ENCODE peak calls at places on chromosomes 4 and X, in eight cellular contexts. J, Y, V, M, U, N, R and E are unnamed samples.

GRCh38 chr4:15197005-15197404 is 194.7 kb downstream of the CPEB2 start:
- DNase-seq in J (no peak), U (peak), M (peak), V (no peak), Y (peak), R (peak), N (no peak), E (no peak)

GRCh38 chr4:4532371-4532770 is 9.5 kb downstream of the STX18 start:
- DNase-seq in R (no peak), J (no peak), Y (no peak), U (no peak), N (no peak), M (no peak), V (no peak), E (no peak)

GRCh38 chrX:111095974-111096870 is at the start of gene PAK3:
- DNase-seq in N (peak), M (peak), V (peak), R (peak), Y (peak), J (peak), U (peak), E (no peak)

GRCh38 chr4:138090918-138091659 is 151.1 kb downstream of the SLC7A11 start:
- DNase-seq in J (no peak), R (no peak), U (no peak), Y (no peak), N (no peak), V (no peak), M (no peak), E (no peak)

GRCh38 chr4:150722908-150723362 is 141.0 kb downstream of the MAB21L2 start:
- DNase-seq in U (no peak), J (peak), V (no peak), R (peak), Y (no peak), M (peak), N (peak), E (peak)

GRCh38 chrX:22081475-22082092 is 49.5 kb downstream of the PHEX start:
- DNase-seq in J (no peak), M (peak), N (no peak), R (peak), Y (peak), V (peak), U (peak), E (peak)

GRCh38 chr4:110748071-110748470 is 125.2 kb upstream of the PITX2 start:
- DNase-seq in M (no peak), N (no peak), Y (no peak), U (no peak), J (no peak), R (no peak), V (no peak), E (no peak)

GRCh38 chr4:60088803-60089202 is 1111.3 kb upstream of the ADGRL3 start:
- DNase-seq in M (no peak), U (no peak), J (no peak), R (no peak), N (no peak), Y (no peak), V (no peak), E (no peak)

GRCh38 chr4:150256841-150257273 is 178.6 kb downstream of the DCLK2 start:
- DNase-seq in M (peak), V (no peak), R (peak), N (no peak), U (no peak), Y (no peak), J (no peak), E (no peak)

GRCh38 chrX:12974217-12974796 is 603 bp upstream of the TMSB4X start:
- DNase-seq in U (peak), N (peak), V (no peak), M (peak), J (peak), R (peak), Y (peak), E (peak)

GRCh38 chrX:65643046-65643785 is 24.2 kb upstream of the MSN start:
- DNase-seq in V (no peak), Y (peak), R (peak), J (no peak), N (no peak), M (peak), U (peak), E (no peak)

GRCh38 chr4:110622841-110623709 is at the start of gene PITX2:
- DNase-seq in J (peak), V (peak), R (peak), N (peak), M (peak), Y (peak), U (peak), E (peak)

DNA sequence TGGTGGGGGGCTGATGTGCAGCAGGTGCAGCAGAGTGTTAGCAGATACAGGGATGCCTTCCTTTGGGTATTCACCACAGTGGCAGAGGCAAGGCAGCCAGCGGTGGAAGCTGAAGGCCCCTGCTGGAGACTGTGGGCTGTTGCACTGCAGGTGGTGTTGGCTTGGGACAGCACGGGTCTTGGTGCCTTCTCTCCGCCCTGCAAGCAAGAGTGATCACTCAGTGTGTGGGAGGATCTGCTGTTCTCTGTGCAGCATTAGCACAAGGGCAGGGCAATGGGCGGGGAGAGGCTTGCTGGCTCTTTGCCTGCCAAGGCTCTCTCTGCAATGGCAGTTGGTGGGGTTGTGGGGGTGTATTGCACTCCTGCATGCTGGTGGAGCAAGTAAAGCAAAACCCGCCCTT is 821.0 kb upstream of the GRIA3 start:
- DNase-seq in V (no peak), U (no peak), M (no peak), N (no peak), Y (no peak), R (peak), J (no peak), E (no peak)
- TF ChIP-seq CTCF in V (no peak), U (no peak), M (no peak), N (no peak), Y (no peak), R (no peak), J (no peak), E (no peak)

DNA sequence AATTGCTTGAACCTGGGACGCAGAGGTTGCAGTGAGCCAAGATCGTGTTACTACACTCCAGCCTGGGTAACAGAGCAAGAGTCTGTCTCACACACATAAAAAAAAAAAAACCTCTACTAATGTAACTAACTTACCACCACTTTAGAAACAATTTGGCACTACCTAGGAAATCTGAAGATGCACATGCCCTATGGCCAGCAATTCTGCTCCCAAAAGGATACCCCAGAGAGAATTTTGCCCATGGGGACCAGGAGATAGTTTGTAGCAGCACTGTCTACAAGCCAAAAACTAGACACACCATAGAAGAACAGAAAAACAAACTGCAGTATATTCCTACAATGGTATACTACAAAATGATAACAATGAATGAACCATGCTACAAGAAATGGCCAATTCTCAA is 37.5 kb downstream of the USP46 start:
- DNase-seq in U (no peak), J (no peak), R (no peak), M (no peak), V (no peak), N (no peak), Y (no peak), E (no peak)
- TF ChIP-seq CTCF in U (no peak), J (no peak), R (no peak), M (no peak), V (no peak), N (no peak), Y (no peak), E (no peak)

GRCh38 chr4:186948361-186949291 is 225.0 kb upstream of the FAT1 start:
- DNase-seq in N (no peak), Y (peak), R (no peak), V (no peak), M (no peak), J (no peak), U (peak), E (no peak)
- TF ChIP-seq CTCF in N (no peak), Y (peak), R (peak), V (no peak), M (peak), J (no peak), U (peak), E (peak)

DNA sequence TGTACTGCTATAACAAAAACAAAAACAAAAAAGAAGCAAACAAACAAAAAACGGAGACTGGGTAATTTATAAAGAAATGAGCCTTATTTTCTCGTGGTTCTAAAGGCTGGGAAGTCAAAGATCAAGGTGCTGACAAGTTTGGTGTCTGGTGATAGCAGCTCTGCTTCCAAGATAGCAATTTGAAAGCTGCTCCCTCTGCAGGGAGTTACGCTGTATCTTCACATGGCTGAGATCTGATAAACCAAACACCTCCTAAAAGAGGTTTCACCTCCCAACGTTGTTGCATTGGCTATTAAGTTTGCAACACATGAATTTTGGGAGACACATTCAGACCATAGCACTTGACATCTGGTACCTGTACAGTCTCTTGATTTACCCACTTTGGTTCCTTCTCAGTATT is 854.2 kb downstream of the CENPC start:
- DNase-seq in J (no peak), R (peak), N (no peak), V (no peak), M (no peak), Y (no peak), U (no peak), E (no peak)
- TF ChIP-seq CTCF in J (no peak), R (peak), N (no peak), V (no peak), M (no peak), Y (no peak), U (peak), E (no peak)

GRCh38 chrX:64205441-64205734 is at the start of gene AMER1:
- DNase-seq in R (peak), U (no peak), Y (no peak), N (peak), M (no peak), J (no peak), V (no peak), E (no peak)

GRCh38 chrX:64206556-64207162 is 1.2 kb upstream of the AMER1 start:
- DNase-seq in Y (no peak), N (no peak), R (peak), U (no peak), J (peak), M (peak), V (no peak), E (no peak)

GRCh38 chrX:64204701-64205440 is 637 bp downstream of the AMER1 start:
- DNase-seq in R (peak), N (no peak), V (peak), Y (peak), J (peak), U (peak), M (peak), E (no peak)

GRCh38 chrX:64204252-64204651 is 1.3 kb downstream of the AMER1 start:
- DNase-seq in J (no peak), M (no peak), N (no peak), R (no peak), V (no peak), U (peak), Y (peak), E (no peak)

DNA sequence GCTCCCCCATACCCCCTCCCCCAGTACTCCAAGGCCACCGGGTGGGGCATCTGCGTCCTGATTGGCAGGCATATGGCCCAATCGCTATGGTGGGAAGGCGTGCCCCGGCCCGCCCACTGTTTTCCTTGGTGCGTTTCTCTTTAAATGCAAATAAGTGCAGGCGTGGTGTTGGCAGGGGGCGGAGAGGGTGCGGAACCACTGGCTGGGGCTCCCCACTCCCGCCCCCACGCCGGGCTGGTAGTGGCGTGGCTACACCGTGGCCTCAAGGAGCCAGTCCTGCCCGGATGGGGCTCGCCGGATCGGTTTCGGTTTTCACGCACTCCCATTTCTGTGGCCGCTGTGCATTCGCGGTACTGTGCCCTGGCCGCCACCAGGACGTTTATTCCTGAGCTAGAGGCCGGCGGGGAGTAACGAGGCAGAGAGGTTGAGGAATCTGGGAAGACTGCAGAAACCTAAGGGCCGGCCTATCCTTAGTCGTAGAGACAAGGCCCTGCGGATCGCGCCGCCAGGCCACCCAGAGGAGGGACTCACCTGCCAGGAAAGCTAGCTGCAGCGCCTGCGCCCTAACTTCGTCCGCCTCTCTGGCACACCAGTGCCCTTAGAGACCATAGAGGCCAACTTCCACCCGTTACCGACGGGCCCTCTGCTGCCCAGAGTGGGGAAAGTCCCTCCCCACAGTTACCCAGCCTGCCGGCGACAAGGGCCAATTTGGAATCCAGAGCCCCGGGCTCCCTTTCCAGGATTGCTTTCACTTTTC is 405 bp upstream of the AMER1 start:
- DNase-seq in U (peak), Y (peak), M (peak), V (peak), J (peak), N (peak), R (peak), E (peak)
- TF ChIP-seq CTCF in U (peak), Y (no peak), M (peak), V (no peak), J (no peak), N (no peak), R (no peak), E (peak)

GRCh38 chrX:135977611-135978010 is 3.8 kb upstream of the MMGT1 start:
- DNase-seq in N (no peak), V (no peak), U (peak), Y (peak), J (no peak), M (peak), R (peak), E (no peak)

GRCh38 chrX:135974279-135974856 is 580 bp upstream of the MMGT1 start:
- DNase-seq in N (peak), M (no peak), J (peak), V (peak), Y (peak), R (peak), U (peak), E (peak)

GRCh38 chrX:135973548-135974278 is at the start of gene MMGT1:
- DNase-seq in J (peak), N (peak), R (peak), V (peak), M (peak), Y (peak), U (peak), E (peak)

GRCh38 chrX:135975421-135975820 is 1.6 kb upstream of the MMGT1 start:
- DNase-seq in M (no peak), N (no peak), V (no peak), R (no peak), Y (no peak), U (no peak), J (no peak), E (no peak)

DNA sequence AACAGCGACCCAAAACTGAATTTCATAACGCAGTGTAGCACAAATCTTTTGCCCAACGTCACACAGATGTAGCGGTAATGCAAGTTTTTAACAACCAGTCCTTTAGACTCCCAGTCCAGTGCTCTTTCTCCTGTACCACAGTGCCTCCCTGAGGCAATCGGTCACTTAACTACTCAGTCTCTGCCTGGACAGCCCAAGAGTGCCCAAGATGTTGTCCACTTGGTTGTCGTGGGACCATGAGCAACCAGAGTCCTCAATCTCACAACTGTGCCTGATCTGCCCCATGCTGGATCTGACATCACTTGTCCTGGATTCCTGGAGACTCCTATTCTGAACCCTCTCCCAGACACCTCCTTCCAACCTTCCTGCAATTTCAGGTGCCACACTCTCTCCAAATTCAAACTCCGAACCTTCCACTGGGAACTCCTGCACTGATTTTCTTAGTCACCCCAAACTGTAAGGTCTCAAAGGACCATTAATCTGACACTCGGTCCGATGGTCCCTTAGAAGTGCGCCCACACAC is 702 bp downstream of the MMGT1 start:
- DNase-seq in J (no peak), Y (no peak), M (peak), N (no peak), V (no peak), U (peak), R (peak), E (no peak)
- TF ChIP-seq CTCF in J (no peak), Y (no peak), M (peak), N (no peak), V (peak), U (peak), R (peak), E (no peak)

GRCh38 chrX:72003811-72004750 is 93.4 kb downstream of the NHSL2 start:
- DNase-seq in R (no peak), N (no peak), M (no peak), V (no peak), Y (peak), U (peak), J (no peak), E (peak)
- TF ChIP-seq CTCF in R (no peak), N (peak), M (peak), V (no peak), Y (no peak), U (peak), J (no peak), E (no peak)

DNA sequence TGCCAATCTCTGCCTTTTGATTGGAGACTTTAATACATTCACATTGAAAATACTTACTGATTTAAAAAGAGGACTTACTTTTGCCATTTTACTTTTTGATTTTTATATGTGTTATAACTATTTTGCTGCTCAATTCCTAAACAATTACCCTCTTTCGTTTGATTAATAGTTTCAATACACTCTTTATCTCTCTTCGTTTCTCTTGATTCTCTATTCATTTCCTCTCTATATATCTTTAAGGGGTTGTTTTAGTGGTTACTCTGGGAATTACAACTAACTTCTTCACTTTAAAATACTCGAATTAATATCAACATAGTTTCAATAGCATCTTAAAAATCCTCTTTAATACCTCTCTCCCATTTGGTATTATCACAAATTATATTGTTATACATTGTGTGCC is 116.6 kb downstream of the PTCHD1 start:
- DNase-seq in V (no peak), M (no peak), Y (no peak), J (no peak), N (no peak), U (no peak), R (no peak), E (no peak)
- TF ChIP-seq CTCF in V (no peak), M (no peak), Y (no peak), J (no peak), N (no peak), U (no peak), R (no peak), E (no peak)

GRCh38 chr4:146343776-146344175 is 129.4 kb downstream of the REELD1 start:
- DNase-seq in J (no peak), M (no peak), Y (no peak), V (no peak), N (no peak), U (no peak), R (no peak), E (no peak)

GRCh38 chr4:146347822-146348221 is 133.5 kb downstream of the REELD1 start:
- DNase-seq in R (no peak), M (no peak), N (no peak), V (no peak), Y (no peak), U (no peak), J (no peak), E (no peak)

GRCh38 chr4:146346276-146346675 is 131.9 kb downstream of the REELD1 start:
- DNase-seq in U (no peak), V (peak), N (no peak), Y (no peak), J (no peak), M (no peak), R (no peak), E (no peak)

DNA sequence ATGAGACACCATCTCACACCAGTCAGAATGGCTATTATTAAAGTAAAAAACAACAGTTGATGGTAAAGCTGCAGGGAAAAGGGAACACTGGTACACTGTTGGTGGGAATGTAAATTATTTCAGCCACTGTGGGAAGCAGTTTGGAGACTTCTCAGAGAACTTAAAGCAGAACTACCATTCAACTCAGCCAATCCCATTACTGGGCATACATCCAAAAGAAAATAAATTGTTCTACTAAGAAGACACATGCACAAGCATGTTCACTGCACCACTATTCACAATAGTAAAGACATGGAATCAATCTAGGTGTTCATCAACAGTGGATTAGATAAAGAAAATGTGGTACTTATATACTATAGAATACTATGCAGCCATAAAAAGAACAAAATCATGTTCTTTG is 135.0 kb downstream of the REELD1 start:
- DNase-seq in Y (no peak), R (peak), J (no peak), V (no peak), M (peak), N (no peak), U (no peak), E (no peak)
- TF ChIP-seq CTCF in Y (no peak), R (no peak), J (no peak), V (no peak), M (no peak), N (no peak), U (no peak), E (no peak)